ENCODE peak calls at places on chromosome 11, in eight cellular contexts. E is stomach; U is HFFc6; A is activated CD8-positive, alpha-beta memory T cell treated with anti-CD3 and anti-CD28 coated beads, Interleukin-2, amount 50 U/mL, for 48 hours; O is CD4-positive, CD25-positive, alpha-beta regulatory T cell; X is stimulated activated CD8-positive, alpha-beta memory T cell treated with anti-CD3 and anti-CD28 coated beads, Interleukin-4, amount 100 ng/mL, for 1 hour; T is anterior cingulate cortex; B is substantia nigra. R is an unnamed sample.

GRCh38 chr11:14411818-14412217 is 52.8 kb upstream of the RRAS2 start:
- DNase-seq in X (no peak), U (peak), B (no peak), A (no peak), E (no peak), T (no peak), O (no peak), R (peak)

GRCh38 chr11:102357116-102357515 is 10.1 kb downstream of the BIRC2 start:
- DNase-seq in U (no peak), X (no peak), T (no peak), A (no peak), O (no peak), E (no peak), B (no peak), R (no peak)

GRCh38 chr11:46686886-46687810 is 13.3 kb downstream of the ARHGAP1 start:
- DNase-seq in T (no peak), E (no peak), O (no peak), X (no peak), A (no peak), B (peak), U (peak), R (no peak)

GRCh38 chr11:66619080-66619554 is 2.7 kb downstream of the RBM14 start:
- DNase-seq in T (no peak), E (no peak), U (peak), B (no peak), X (no peak), O (peak), A (no peak), R (no peak)

GRCh38 chr11:1755344-1756023 is 5.1 kb upstream of the IFITM10 start:
- DNase-seq in T (no peak), E (no peak), U (no peak), O (no peak), A (no peak), X (no peak), B (no peak), R (no peak)

GRCh38 chr11:59839615-59840014 is 5.7 kb downstream of the CBLIF start:
- DNase-seq in U (no peak), X (no peak), E (no peak), T (no peak), B (no peak), O (no peak), A (no peak), R (no peak)

GRCh38 chr11:77503006-77503405 is 29.1 kb upstream of the PAK1 start:
- DNase-seq in X (no peak), T (no peak), O (no peak), U (peak), E (no peak), B (no peak), A (no peak), R (no peak)

GRCh38 chr11:92688416-92688815 is 281.0 kb upstream of the MTNR1B start:
- DNase-seq in E (no peak), O (no peak), X (no peak), B (no peak), A (no peak), T (no peak), U (no peak), R (no peak)

GRCh38 chr11:120613264-120614226 is 102.0 kb downstream of the GRIK4 start:
- DNase-seq in E (no peak), X (no peak), T (no peak), A (no peak), O (no peak), U (no peak), B (no peak), R (no peak)

GRCh38 chr11:134411887-134412507 is at the start of gene B3GAT1:
- DNase-seq in O (no peak), X (no peak), E (no peak), T (no peak), U (no peak), A (no peak), B (no peak), R (no peak)

GRCh38 chr11:73746701-73747100 is 14.2 kb downstream of the RAB6A start:
- DNase-seq in A (no peak), T (no peak), O (no peak), U (no peak), B (no peak), X (no peak), E (no peak), R (no peak)

GRCh38 chr11:75689861-75690641 is 21.2 kb upstream of the MAP6 start:
- DNase-seq in E (no peak), O (no peak), A (no peak), U (no peak), X (no peak), B (no peak), T (no peak), R (no peak)

GRCh38 chr11:89347071-89347470 is 144.1 kb downstream of the NOX4 start:
- DNase-seq in U (no peak), T (no peak), B (no peak), O (no peak), X (no peak), A (no peak), E (no peak), R (no peak)

GRCh38 chr11:118015385-118015841 is 29.2 kb downstream of the IL10RA start:
- DNase-seq in U (no peak), T (no peak), O (no peak), X (no peak), E (no peak), A (peak), B (no peak), R (no peak)

GRCh38 chr11:24837112-24837511 is 340.3 kb downstream of the LUZP2 start:
- DNase-seq in E (no peak), O (no peak), U (no peak), A (no peak), T (no peak), X (no peak), B (no peak), R (no peak)

GRCh38 chr11:16891964-16892363 is 122.2 kb downstream of the PLEKHA7 start:
- DNase-seq in X (no peak), B (no peak), O (no peak), U (peak), E (no peak), T (no peak), A (no peak), R (no peak)

GRCh38 chr11:78338138-78338537 is 79.5 kb downstream of the GAB2 start:
- DNase-seq in B (no peak), T (no peak), A (no peak), X (no peak), U (no peak), O (no peak), E (no peak), R (no peak)

GRCh38 chr11:3949132-3949531 is 93.7 kb downstream of the STIM1 start:
- DNase-seq in B (no peak), E (no peak), X (no peak), A (no peak), U (no peak), O (no peak), T (no peak), R (no peak)

GRCh38 chr11:35619754-35620640 is 1.7 kb downstream of the FJX1 start:
- DNase-seq in O (no peak), X (no peak), U (peak), E (no peak), B (peak), T (no peak), A (peak), R (no peak)

GRCh38 chr11:89235121-89235520 is 57.4 kb downstream of the TYR start:
- DNase-seq in E (no peak), B (no peak), U (no peak), O (no peak), T (no peak), X (no peak), A (no peak), R (no peak)

GRCh38 chr11:112318193-112318592 is 57.5 kb upstream of the PLET1 start:
- DNase-seq in E (no peak), O (no peak), A (no peak), U (peak), X (no peak), B (no peak), T (no peak), R (no peak)

GRCh38 chr11:61963282-61964057 is 4.0 kb downstream of the FTH1 start:
- DNase-seq in X (no peak), T (no peak), A (peak), E (no peak), U (peak), O (no peak), B (peak), R (peak)

GRCh38 chr11:75470681-75471080 is 37.7 kb upstream of the KLHL35 start:
- DNase-seq in A (no peak), O (no peak), X (no peak), U (no peak), E (no peak), B (no peak), T (no peak), R (no peak)

GRCh38 chr11:44761546-44761961 is 34.8 kb downstream of the TSPAN18 start:
- DNase-seq in E (no peak), O (no peak), X (no peak), B (no peak), T (no peak), U (no peak), A (no peak), R (no peak)

GRCh38 chr11:100563541-100564280 is 123.4 kb upstream of the ARHGAP42 start:
- DNase-seq in T (no peak), X (no peak), E (no peak), O (no peak), U (peak), B (no peak), A (no peak), R (no peak)

GRCh38 chr11:35105319-35106063 is 33.5 kb upstream of the CD44 start:
- DNase-seq in A (no peak), X (no peak), B (no peak), T (no peak), E (no peak), U (no peak), O (no peak), R (no peak)

GRCh38 chr11:112822478-112823274 is 138.5 kb upstream of the NCAM1 start:
- DNase-seq in A (no peak), X (no peak), U (no peak), O (no peak), E (peak), B (no peak), T (no peak), R (no peak)

GRCh38 chr11:74950374-74950969 is 1.4 kb downstream of the SPCS2 start:
- DNase-seq in B (no peak), T (no peak), E (no peak), O (no peak), X (no peak), A (no peak), U (no peak), R (no peak)

GRCh38 chr11:12287009-12287373 is 90.4 kb upstream of the PARVA start:
- DNase-seq in X (no peak), U (peak), E (peak), O (no peak), A (peak), T (no peak), B (no peak), R (no peak)

GRCh38 chr11:114399903-114400221 is 449 bp downstream of the C11orf71 start:
- DNase-seq in E (peak), O (no peak), T (no peak), B (no peak), X (no peak), U (no peak), A (no peak), R (peak)

GRCh38 chr11:130638624-130639023 is 190.2 kb downstream of the ADAMTS15 start:
- DNase-seq in B (no peak), T (no peak), O (no peak), A (no peak), X (no peak), U (no peak), E (no peak), R (no peak)

GRCh38 chr11:1152316-1153104 is 5.2 kb upstream of the MUC5AC start:
- DNase-seq in A (peak), B (no peak), U (no peak), O (no peak), X (no peak), E (peak), T (no peak), R (no peak)

GRCh38 chr11:64560139-64560771 is 30.8 kb upstream of the SLC22A12 start:
- DNase-seq in O (no peak), A (no peak), E (no peak), U (no peak), X (no peak), T (no peak), B (no peak), R (no peak)

R was measured in tibial nerve.